ENCODE peak calls at places on chromosome 9, in four cellular contexts. Q is left ventricle myocardium inferior; D is activated CD8-positive, alpha-beta memory T cell treated with anti-CD3 and anti-CD28 coated beads for 48 hours; Z is choroid plexus epithelial cell. U is an unnamed sample.

GRCh38 chr9:68750786-68751185 is 45.7 kb downstream of the PIP5K1B start:
- DNase-seq in Z (no peak), Q (no peak), D (no peak), U (no peak)

GRCh38 chr9:36559036-36559695 is 13.5 kb upstream of the MELK start:
- DNase-seq in D (no peak), Z (peak; percentile 70), Q (no peak), U (no peak)

GRCh38 chr9:120710110-120710981 is 3.9 kb downstream of the MEGF9 start:
- DNase-seq in D (no peak), Q (no peak), Z (peak; percentile 42), U (peak; percentile 68)

GRCh38 chr9:64773491-64773931 is 511.5 kb downstream of the FOXD4L5 start:
- DNase-seq in Q (peak; percentile 13), D (no peak), Z (no peak), U (no peak)

GRCh38 chr9:110105107-110105506 is 102.9 kb downstream of the C9orf152 start:
- DNase-seq in D (no peak), Q (no peak), Z (peak; percentile 93), U (no peak)

GRCh38 chr9:36039696-36040095 is 3.0 kb downstream of the RECK start:
- DNase-seq in D (no peak), Q (no peak), Z (peak; percentile 64), U (no peak)

GRCh38 chr9:125579030-125579932 is 127.7 kb downstream of the MAPKAP1 start:
- DNase-seq in D (no peak), Q (no peak), Z (no peak), U (no peak)

GRCh38 chr9:71249729-71250317 is 128.4 kb upstream of the TRPM3 start:
- DNase-seq in Z (peak; percentile 87), D (no peak), Q (no peak), U (peak; percentile 25)

GRCh38 chr9:3177362-3177761 is 333.5 kb upstream of the PUM3 start:
- DNase-seq in Z (no peak), Q (no peak), D (no peak), U (no peak)

GRCh38 chr9:121154782-121155181 is 46.9 kb downstream of the RAB14 start:
- DNase-seq in Q (no peak), D (no peak), Z (peak; percentile 23), U (no peak)

GRCh38 chr9:126842220-126842842 is 18.1 kb upstream of the ZBTB34 start:
- DNase-seq in Q (no peak), Z (no peak), D (no peak), U (no peak)

GRCh38 chr9:94650924-94651323 is 11.6 kb upstream of the FBP1 start:
- DNase-seq in Q (no peak), D (no peak), Z (no peak), U (no peak)

GRCh38 chr9:20611751-20612287 is 10.5 kb downstream of the MLLT3 start:
- DNase-seq in Q (no peak), D (no peak), Z (peak; percentile 90), U (no peak)

GRCh38 chr9:127557466-127557869 is 54.6 kb upstream of the STXBP1 start:
- DNase-seq in Q (no peak), D (no peak), Z (no peak), U (no peak)

GRCh38 chr9:106456581-106456980 is 406.4 kb upstream of the ZNF462 start:
- DNase-seq in Q (no peak), Z (no peak), D (no peak), U (no peak)

GRCh38 chr9:78397045-78397843 is 100.3 kb downstream of the PSAT1 start:
- DNase-seq in D (no peak), Z (no peak), Q (no peak), U (no peak)

GRCh38 chr9:134724231-134724911 is 82.8 kb downstream of the COL5A1 start:
- DNase-seq in Z (peak; percentile 39), Q (peak; percentile 55), D (no peak), U (no peak)

GRCh38 chr9:108869092-108869725 is 7.1 kb downstream of the ACTL7A start:
- DNase-seq in Z (peak; percentile 78), D (no peak), Q (no peak), U (no peak)